ENCODE peak calls at places on chromosomes 13 and 19, in four cellular contexts. L, X, V and S are unnamed samples.

GRCh38 chr13:66922444-66922843 is 307.7 kb downstream of the PCDH9 start:
- DNase-seq in X (no peak), L (no peak), V (no peak), S (no peak)

GRCh38 chr13:91804724-91805123 is 406.3 kb downstream of the GPC5 start:
- DNase-seq in X (no peak), V (no peak), L (no peak), S (no peak)

GRCh38 chr13:42981853-42982252 is 10.2 kb downstream of the EPSTI1 start:
- DNase-seq in X (no peak), V (no peak), L (no peak), S (no peak)

GRCh38 chr19:45581576-45581975 is 3.0 kb downstream of the OPA3 start:
- DNase-seq in V (no peak), L (no peak), X (no peak), S (no peak)

GRCh38 chr13:60788156-60788829 is 391.3 kb downstream of the TDRD3 start:
- DNase-seq in L (no peak), V (no peak), X (no peak), S (no peak)

GRCh38 chr19:43464089-43464775 is 1.2 kb downstream of the LYPD3 start:
- DNase-seq in X (no peak), L (peak), V (no peak), S (no peak)

GRCh38 chr13:43472980-43473379 is 313.8 kb downstream of the ENOX1 start:
- DNase-seq in L (no peak), V (no peak), X (no peak), S (no peak)

GRCh38 chr13:86020350-86021002 is 221.3 kb upstream of the SLITRK6 start:
- DNase-seq in X (peak), L (no peak), V (peak), S (no peak)

GRCh38 chr13:96091164-96091931 is 1.4 kb downstream of the HS6ST3 start:
- DNase-seq in L (no peak), V (no peak), X (no peak), S (no peak)

GRCh38 chr19:45056831-45057230 is 18.0 kb downstream of the CLASRP start:
- DNase-seq in L (no peak), X (no peak), V (no peak), S (no peak)

GRCh38 chr19:23817519-23817918 is 58.8 kb upstream of the ZNF681 start:
- DNase-seq in L (peak), V (no peak), X (no peak), S (no peak)

GRCh38 chr13:110705356-110705825 is 525 bp downstream of the CARS2 start:
- DNase-seq in X (no peak), V (no peak), L (no peak), S (no peak)

GRCh38 chr13:39106216-39106995 is 68.2 kb downstream of the NHLRC3 start:
- DNase-seq in L (no peak), V (no peak), X (no peak), S (no peak)

GRCh38 chr19:56252699-56253422 is 19.7 kb upstream of the EDDM13 start:
- DNase-seq in L (peak), V (peak), X (peak), S (no peak)

GRCh38 chr19:56507446-56508281 is at the start of gene ZNF471:
- DNase-seq in V (peak), X (peak), L (peak), S (peak)

GRCh38 chr13:25688524-25688923 is 316.8 kb downstream of the ATP8A2 start:
- DNase-seq in V (no peak), L (no peak), X (no peak), S (no peak)

GRCh38 chr19:33444993-33445751 is 71.7 kb downstream of the CEBPG start:
- DNase-seq in V (no peak), L (no peak), X (no peak), S (no peak)

GRCh38 chr19:44816301-44816700 is 7.4 kb downstream of the BCAM start:
- DNase-seq in L (no peak), X (no peak), V (no peak), S (no peak)

GRCh38 chr19:47487551-47488515 is 3.8 kb upstream of the KPTN start:
- DNase-seq in V (no peak), X (no peak), L (no peak), S (no peak)

GRCh38 chr13:27712421-27712820 is 79.9 kb upstream of the GSX1 start:
- DNase-seq in V (no peak), L (peak), X (no peak), S (no peak)
- TF ChIP-seq CTCF in V (peak), L (peak), X (no peak), S (no peak)

GRCh38 chr13:31236211-31236786 is 36.5 kb downstream of the B3GLCT start:
- DNase-seq in V (peak), X (peak), L (no peak), S (peak)
- H3K4me3 ChIP-seq in V (no peak), X (no peak), L (no peak), S (no peak)

GRCh38 chr13:50580684-50581305 is 262.7 kb downstream of the DLEU7 start:
- DNase-seq in V (no peak), X (peak), L (no peak), S (peak)
- TF ChIP-seq CTCF in V (no peak), X (peak), L (no peak), S (peak)

GRCh38 chr19:11164879-11165406 is 9.4 kb upstream of the SPC24 start:
- DNase-seq in L (no peak), V (no peak), X (no peak), S (no peak)
- H3K4me3 ChIP-seq in L (no peak), V (no peak), X (no peak), S (no peak)

DNA sequence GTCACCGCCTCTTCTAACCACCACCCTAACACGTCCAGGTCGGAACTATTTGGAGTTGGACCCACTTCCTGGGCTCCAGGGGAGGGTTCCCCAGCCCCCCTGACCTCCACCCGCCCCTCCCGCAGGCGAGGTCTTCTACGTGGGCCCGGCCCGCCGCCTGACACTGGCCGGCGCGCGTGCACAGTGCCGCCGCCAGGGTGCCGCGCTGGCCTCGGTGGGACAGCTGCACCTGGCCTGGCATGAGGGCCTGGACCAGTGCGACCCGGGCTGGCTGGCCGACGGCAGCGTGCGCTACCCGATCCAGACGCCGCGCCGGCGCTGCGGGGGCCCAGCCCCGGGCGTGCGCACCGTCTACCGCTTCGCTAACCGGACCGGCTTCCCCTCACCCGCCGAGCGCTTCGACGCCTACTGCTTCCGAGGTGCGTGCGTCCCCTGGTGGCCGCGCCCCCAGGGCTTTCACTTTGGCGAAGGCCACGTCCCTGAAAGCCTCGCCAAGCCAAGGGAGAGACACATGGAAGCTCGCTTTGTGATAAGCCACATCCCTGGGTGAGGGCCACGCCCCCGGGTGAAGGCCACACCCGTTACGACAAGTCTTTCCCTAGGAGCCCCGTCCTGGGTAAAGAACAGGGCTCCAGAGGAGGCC is 13.2 kb downstream of the NCAN start:
- DNase-seq in V (no peak), X (peak), L (peak), S (no peak)
- TF ChIP-seq CTCF in V (peak), X (peak), L (peak), S (peak)

DNA sequence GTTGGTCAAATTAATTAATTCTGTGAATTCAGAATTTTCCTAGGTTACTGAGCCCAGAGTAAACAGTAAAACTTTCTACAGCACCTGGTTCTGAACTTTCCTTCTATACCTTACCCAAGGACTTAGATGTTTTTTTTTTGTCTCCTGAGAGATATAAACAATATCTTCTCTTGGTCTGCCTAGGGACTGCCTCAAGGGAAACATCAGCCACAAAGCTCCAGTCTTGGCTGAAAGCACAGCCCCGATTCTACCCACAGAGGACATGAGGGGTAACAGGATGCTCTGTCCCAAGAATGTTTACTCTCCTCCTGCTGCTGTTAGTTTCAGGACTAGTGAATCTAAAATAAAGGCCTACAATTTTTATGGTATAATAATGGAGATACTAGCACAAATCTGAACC is 14.3 kb downstream of the CNMD start:
- DNase-seq in V (no peak), X (no peak), L (no peak), S (no peak)
- H3K4me3 ChIP-seq in V (no peak), X (no peak), L (no peak), S (no peak)

GRCh38 chr13:44676534-44676933 is 100.4 kb upstream of the TSC22D1 start:
- DNase-seq in V (no peak), X (no peak), L (no peak), S (no peak)

GRCh38 chr13:44679602-44680001 is 103.5 kb upstream of the TSC22D1 start:
- DNase-seq in X (no peak), V (no peak), L (no peak), S (no peak)

GRCh38 chr13:44686478-44687071 is 110.4 kb upstream of the TSC22D1 start:
- DNase-seq in L (no peak), X (no peak), V (no peak), S (no peak)

GRCh38 chr13:44685641-44686040 is 109.5 kb upstream of the TSC22D1 start:
- DNase-seq in L (no peak), V (no peak), X (no peak), S (no peak)

GRCh38 chr13:44680746-44681355 is 104.7 kb upstream of the TSC22D1 start:
- DNase-seq in V (no peak), X (no peak), L (no peak), S (no peak)
- TF ChIP-seq CTCF in V (no peak), X (no peak), L (no peak), S (no peak)

GRCh38 chr19:39130337-39131254 is 5.0 kb downstream of the PAK4 start:
- DNase-seq in V (no peak), L (no peak), X (no peak), S (no peak)
- H3K4me3 ChIP-seq in V (no peak), L (no peak), X (no peak), S (no peak)

GRCh38 chr19:19490247-19490968 is 24.9 kb downstream of the TSSK6 start:
- DNase-seq in V (peak), X (peak), L (peak), S (peak)

GRCh38 chr19:19491321-19492025 is 23.9 kb downstream of the TSSK6 start:
- DNase-seq in L (no peak), V (no peak), X (no peak), S (no peak)

GRCh38 chr19:19492026-19492610 is 23.2 kb downstream of the TSSK6 start:
- DNase-seq in L (no peak), V (no peak), X (no peak), S (no peak)

GRCh38 chr19:19495614-19496603 is 19.4 kb downstream of the TSSK6 start:
- DNase-seq in L (no peak), X (no peak), V (no peak), S (no peak)

GRCh38 chr19:19493841-19494546 is 21.4 kb downstream of the TSSK6 start:
- DNase-seq in X (no peak), L (no peak), V (no peak), S (no peak)
- TF ChIP-seq CTCF in X (no peak), L (no peak), V (no peak), S (no peak)

DNA sequence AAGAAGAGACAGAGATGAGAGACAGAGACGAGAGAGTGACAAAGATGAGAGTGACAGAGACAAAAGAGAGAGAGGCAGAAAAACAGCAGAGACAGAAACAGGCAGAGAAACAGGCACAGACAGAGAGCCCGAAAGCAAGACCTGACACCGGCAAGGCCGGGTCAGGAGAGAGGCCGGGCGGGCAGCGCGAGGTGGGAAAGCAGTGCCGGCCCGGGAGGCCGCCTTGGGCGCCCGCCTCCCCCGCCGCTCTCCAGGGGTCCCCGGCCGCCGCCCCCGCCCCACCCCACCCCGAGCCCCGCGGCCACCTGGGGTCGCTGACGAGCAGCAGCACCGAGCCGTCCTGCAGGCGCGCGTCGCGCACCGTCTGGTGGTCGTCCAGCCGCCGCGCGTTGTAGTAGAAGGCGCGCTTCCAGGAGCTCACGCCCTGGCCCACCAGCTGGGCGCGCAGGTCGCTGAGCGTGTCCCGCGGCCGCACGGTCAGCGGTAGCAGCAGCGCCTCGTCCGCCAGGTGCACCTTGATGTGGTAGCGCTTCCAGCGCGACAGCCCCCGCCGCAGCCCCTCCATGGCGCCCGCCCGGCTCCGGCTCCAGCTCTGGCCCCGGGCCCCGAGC is at the start of gene TINCR:
- DNase-seq in V (no peak), L (no peak), X (no peak), S (no peak)
- H3K4me3 ChIP-seq in V (no peak), L (peak), X (no peak), S (no peak)